ENCODE peak calls at places on chromosome 5, in ten cellular contexts. One of them, this sample, is unnamed.

GRCh38 chr5:176866913-176867312 is 32.2 kb downstream of the HK3 start:
- DNase-seq in fibroblast of lung: no peak
- DNase-seq in NCI-H146: peak
- DNase-seq in LHCN-M2: no peak
- DNase-seq in DMS153: no peak
- DNase-seq in MCF 10A: no peak
- DNase-seq in RPMI7951: no peak
- DNase-seq in stimulated activated CD8-positive, alpha-beta memory T cell treated with anti-CD3 and anti-CD28 coated beads, Interleukin-15, amount 100 ng/mL, for 24 hours: no peak
- DNase-seq in astrocyte of the spinal cord: no peak
- DNase-seq in astrocyte: no peak
- DNase-seq in this sample: no peak

GRCh38 chr5:143923634-143924265 is 111.8 kb downstream of the HMHB1 start:
- DNase-seq in fibroblast of lung: peak
- DNase-seq in RPMI7951: peak
- DNase-seq in LHCN-M2: peak
- DNase-seq in astrocyte: peak
- DNase-seq in NCI-H146: no peak
- DNase-seq in astrocyte of the spinal cord: peak
- DNase-seq in DMS153: no peak
- DNase-seq in stimulated activated CD8-positive, alpha-beta memory T cell treated with anti-CD3 and anti-CD28 coated beads, Interleukin-15, amount 100 ng/mL, for 24 hours: no peak
- DNase-seq in MCF 10A: peak
- DNase-seq in this sample: no peak

GRCh38 chr5:42751044-42751443 is 5.6 kb upstream of the CCDC152 start:
- DNase-seq in DMS153: no peak
- DNase-seq in stimulated activated CD8-positive, alpha-beta memory T cell treated with anti-CD3 and anti-CD28 coated beads, Interleukin-15, amount 100 ng/mL, for 24 hours: no peak
- DNase-seq in RPMI7951: no peak
- DNase-seq in MCF 10A: no peak
- DNase-seq in fibroblast of lung: no peak
- DNase-seq in astrocyte of the spinal cord: no peak
- DNase-seq in NCI-H146: no peak
- DNase-seq in astrocyte: no peak
- DNase-seq in LHCN-M2: no peak
- DNase-seq in this sample: peak

GRCh38 chr5:152104211-152104610 is 179.6 kb upstream of the GLRA1 start:
- DNase-seq in RPMI7951: no peak
- DNase-seq in fibroblast of lung: no peak
- DNase-seq in LHCN-M2: no peak
- DNase-seq in stimulated activated CD8-positive, alpha-beta memory T cell treated with anti-CD3 and anti-CD28 coated beads, Interleukin-15, amount 100 ng/mL, for 24 hours: no peak
- DNase-seq in astrocyte of the spinal cord: no peak
- DNase-seq in astrocyte: no peak
- DNase-seq in DMS153: no peak
- DNase-seq in MCF 10A: no peak
- DNase-seq in NCI-H146: no peak
- DNase-seq in this sample: no peak

GRCh38 chr5:170524576-170524975 is 20.8 kb downstream of the KCNIP1 start:
- DNase-seq in fibroblast of lung: no peak
- DNase-seq in LHCN-M2: no peak
- DNase-seq in astrocyte of the spinal cord: no peak
- DNase-seq in astrocyte: no peak
- DNase-seq in stimulated activated CD8-positive, alpha-beta memory T cell treated with anti-CD3 and anti-CD28 coated beads, Interleukin-15, amount 100 ng/mL, for 24 hours: no peak
- DNase-seq in RPMI7951: no peak
- DNase-seq in MCF 10A: no peak
- DNase-seq in DMS153: no peak
- DNase-seq in NCI-H146: no peak
- DNase-seq in this sample: no peak

GRCh38 chr5:179865471-179866240 is 7.0 kb upstream of the MRNIP start:
- DNase-seq in DMS153: no peak
- DNase-seq in astrocyte of the spinal cord: no peak
- DNase-seq in MCF 10A: peak
- DNase-seq in RPMI7951: no peak
- DNase-seq in stimulated activated CD8-positive, alpha-beta memory T cell treated with anti-CD3 and anti-CD28 coated beads, Interleukin-15, amount 100 ng/mL, for 24 hours: no peak
- DNase-seq in NCI-H146: no peak
- DNase-seq in astrocyte: no peak
- DNase-seq in fibroblast of lung: no peak
- DNase-seq in LHCN-M2: no peak
- DNase-seq in this sample: no peak

GRCh38 chr5:104179057-104179456 is 616.5 kb upstream of the NUDT12 start:
- DNase-seq in RPMI7951: peak
- DNase-seq in LHCN-M2: peak
- DNase-seq in MCF 10A: peak
- DNase-seq in DMS153: no peak
- DNase-seq in astrocyte: peak
- DNase-seq in NCI-H146: no peak
- DNase-seq in stimulated activated CD8-positive, alpha-beta memory T cell treated with anti-CD3 and anti-CD28 coated beads, Interleukin-15, amount 100 ng/mL, for 24 hours: no peak
- DNase-seq in fibroblast of lung: peak
- DNase-seq in astrocyte of the spinal cord: peak
- DNase-seq in this sample: no peak

GRCh38 chr5:134070979-134071849 is 43.3 kb upstream of the TCF7 start:
- DNase-seq in LHCN-M2: no peak
- DNase-seq in fibroblast of lung: peak
- DNase-seq in NCI-H146: no peak
- DNase-seq in RPMI7951: peak
- DNase-seq in DMS153: no peak
- DNase-seq in MCF 10A: no peak
- DNase-seq in astrocyte of the spinal cord: peak
- DNase-seq in stimulated activated CD8-positive, alpha-beta memory T cell treated with anti-CD3 and anti-CD28 coated beads, Interleukin-15, amount 100 ng/mL, for 24 hours: no peak
- DNase-seq in astrocyte: no peak
- DNase-seq in this sample: peak

GRCh38 chr5:149834246-149834855 is 104.2 kb downstream of the PPARGC1B start:
- DNase-seq in fibroblast of lung: peak
- DNase-seq in astrocyte of the spinal cord: peak
- DNase-seq in RPMI7951: peak
- DNase-seq in MCF 10A: peak
- DNase-seq in astrocyte: peak
- DNase-seq in stimulated activated CD8-positive, alpha-beta memory T cell treated with anti-CD3 and anti-CD28 coated beads, Interleukin-15, amount 100 ng/mL, for 24 hours: no peak
- DNase-seq in DMS153: peak
- DNase-seq in LHCN-M2: peak
- DNase-seq in NCI-H146: peak
- DNase-seq in this sample: peak